ENCODE peak calls at places on chromosomes 3 and 15, in four cellular contexts. W is A549, Y is IMR-90, A is ovary. B is an unnamed sample. For H3K4me1, the result is how much of the 10 kb centered on the place peaks cover.

GRCh38 chr15:65310431-65311137 is 6.1 kb downstream of the RNU5B-1 start:
- DNase-seq in Y (peak), W (no peak), A (no peak), B (no peak)

GRCh38 chr3:72821170-72821781 is 27.0 kb downstream of the SHQ1 start:
- DNase-seq in A (no peak), W (no peak), Y (peak), B (no peak)

GRCh38 chr3:63872135-63872924 is 8.7 kb downstream of the ATXN7 start:
- DNase-seq in Y (peak), W (no peak), A (no peak), B (no peak)

GRCh38 chr3:103672346-103672745 is 1237.5 kb downstream of the ZPLD1 start:
- DNase-seq in A (no peak), W (no peak), Y (no peak), B (no peak)

GRCh38 chr15:77877869-77878577 is 199.5 kb downstream of the TBC1D2B start:
- DNase-seq in W (no peak), Y (no peak), A (no peak), B (no peak)

GRCh38 chr3:21174461-21174860 is 576.5 kb downstream of the ZNF385D start:
- DNase-seq in W (no peak), A (no peak), Y (no peak), B (no peak)

GRCh38 chr15:78341057-78341763 is 1.1 kb downstream of the CRABP1 start:
- DNase-seq in Y (no peak), W (peak), A (no peak), B (no peak)

GRCh38 chr3:120129041-120129440 is 34.8 kb upstream of the GSK3B start:
- DNase-seq in W (no peak), A (no peak), Y (no peak), B (no peak)

GRCh38 chr15:60573936-60574335 is 95.0 kb upstream of the ICE2 start:
- DNase-seq in Y (no peak), A (no peak), W (no peak), B (no peak)

GRCh38 chr15:71114066-71114680 is 1.1 kb upstream of the THSD4 start:
- DNase-seq in A (no peak), W (peak), Y (no peak), B (no peak)

GRCh38 chr3:157830865-157831264 is 275.4 kb downstream of the SHOX2 start:
- DNase-seq in A (no peak), Y (no peak), W (no peak), B (no peak)

GRCh38 chr3:42923606-42924005 is 17.7 kb downstream of the ZNF662 start:
- DNase-seq in W (no peak), A (no peak), Y (no peak), B (no peak)

GRCh38 chr3:159856496-159857098 is 132.0 kb upstream of the IL12A start:
- DNase-seq in A (no peak), W (no peak), Y (no peak), B (no peak)

GRCh38 chr3:143648218-143648617 is 200.1 kb downstream of the SLC9A9 start:
- DNase-seq in A (no peak), W (no peak), Y (no peak), B (peak)

DNA sequence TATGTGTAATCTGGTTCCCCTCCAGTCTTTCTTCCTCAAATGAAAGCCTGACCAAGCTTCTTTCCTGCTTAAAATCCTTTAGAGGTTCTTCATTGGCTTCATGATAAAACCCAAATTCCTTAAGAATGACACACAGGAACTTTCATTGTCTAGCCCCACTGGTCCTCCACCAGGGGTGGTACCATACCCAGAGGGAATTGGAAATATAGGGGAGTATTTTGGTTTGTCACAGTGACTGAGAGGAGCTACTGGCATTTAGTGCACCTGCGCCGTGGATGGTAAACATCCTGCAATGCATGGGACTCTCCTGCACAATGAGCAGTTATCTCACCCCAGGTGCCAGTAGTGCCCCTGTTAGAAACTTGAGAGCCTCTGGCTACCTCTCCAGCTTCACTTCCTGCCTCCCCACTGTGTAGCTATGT is 10.8 kb downstream of the ZWILCH start:
- DNase-seq in Y (no peak), W (no peak), A (no peak), B (no peak)
- H3K27ac ChIP-seq in Y (no peak), W (no peak), A (no peak), B (no peak)

DNA sequence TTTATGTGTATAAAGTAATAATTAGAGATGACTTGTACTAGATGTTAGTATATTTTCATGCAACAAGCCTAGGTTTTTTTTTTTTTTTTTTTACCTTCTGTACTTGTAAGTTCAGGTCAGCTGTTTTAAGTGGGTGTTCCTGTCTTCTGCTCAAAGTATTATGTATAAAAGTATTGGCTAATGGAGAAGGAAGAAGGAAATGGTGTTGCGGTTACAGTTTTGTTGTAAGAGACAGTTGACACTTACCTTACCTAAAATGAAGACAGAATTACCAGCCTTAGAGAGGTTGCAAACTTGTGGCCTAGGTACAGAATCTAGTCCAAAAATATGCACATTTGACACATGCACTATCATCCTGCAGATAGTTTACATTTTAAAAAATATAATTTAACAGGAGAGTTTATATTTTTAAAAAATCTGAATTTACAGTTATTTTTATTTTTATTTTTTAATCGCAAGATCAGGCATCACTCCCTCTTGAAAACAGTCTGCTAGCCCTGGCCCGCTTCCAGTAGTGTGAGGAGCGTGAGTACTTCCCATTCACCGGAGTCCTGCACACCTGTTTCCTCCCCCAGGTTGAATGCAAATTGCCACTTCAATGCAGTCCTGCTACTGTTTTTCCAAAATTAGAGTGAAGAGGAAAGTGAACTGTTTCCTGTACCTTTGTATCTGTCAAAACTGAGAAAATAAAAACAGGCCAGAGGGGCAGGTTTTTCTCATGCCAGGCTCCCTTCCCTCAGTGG is 224.3 kb upstream of the SOX2 start:
- DNase-seq in Y (no peak), A (no peak), W (no peak), B (no peak)
- H3K4me1 ChIP-seq in Y (under half), A (under half), W (under half), B (under half)

GRCh38 chr3:4547799-4548198 is 54.7 kb downstream of the ITPR1 start:
- DNase-seq in Y (no peak), A (no peak), W (no peak), B (no peak)
- H3K27ac ChIP-seq in Y (no peak), A (no peak), W (no peak), B (no peak)

DNA sequence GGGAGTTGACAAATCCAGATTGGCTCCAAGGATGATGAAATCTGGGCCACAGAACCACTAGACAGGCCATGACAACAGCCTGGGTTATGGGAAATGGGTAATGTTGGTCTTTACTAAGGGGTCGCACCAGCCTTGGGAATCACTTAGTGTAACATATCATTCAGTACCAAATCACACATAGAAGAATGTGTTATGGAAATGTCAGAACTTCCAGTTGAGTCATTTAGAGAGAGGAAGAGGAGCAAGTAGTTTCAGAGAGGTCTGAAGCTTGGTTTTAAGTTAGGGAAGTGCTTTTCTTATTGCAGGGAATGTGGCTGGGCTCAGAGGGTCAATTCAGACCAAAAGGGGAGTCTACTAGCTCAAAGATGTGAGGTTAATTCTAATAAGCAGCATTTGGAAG is 241.6 kb upstream of the ZPLD1 start:
- DNase-seq in A (no peak), Y (no peak), W (no peak), B (no peak)
- H3K4me1 ChIP-seq in A (under half), Y (under half), W (under half), B (under half)

GRCh38 chr15:101617390-101617965 is 34.7 kb downstream of the TM2D3 start:
- DNase-seq in W (no peak), Y (no peak), A (no peak), B (no peak)
- H3K27ac ChIP-seq in W (no peak), Y (no peak), A (no peak), B (no peak)

GRCh38 chr15:58330836-58331561 is 100.8 kb upstream of the LIPC start:
- DNase-seq in A (no peak), W (no peak), Y (no peak), B (no peak)
- H3K4me1 ChIP-seq in A (under half), W (under half), Y (under half), B (under half)

GRCh38 chr15:99176757-99177156 is 71.9 kb downstream of the SYNM start:
- DNase-seq in Y (no peak), W (no peak), A (no peak), B (no peak)

GRCh38 chr15:99180963-99181306 is 68.4 kb downstream of the TTC23 start:
- DNase-seq in Y (no peak), A (no peak), W (no peak), B (no peak)

GRCh38 chr15:99177679-99178078 is 71.7 kb downstream of the TTC23 start:
- DNase-seq in Y (no peak), W (no peak), A (no peak), B (no peak)

GRCh38 chr15:99181544-99181943 is 67.8 kb downstream of the TTC23 start:
- DNase-seq in Y (no peak), A (no peak), W (no peak), B (peak)

GRCh38 chr15:99180287-99180962 is 69.0 kb downstream of the TTC23 start:
- DNase-seq in Y (no peak), W (no peak), A (no peak), B (no peak)
- H3K27ac ChIP-seq in Y (no peak), W (no peak), A (no peak), B (no peak)

GRCh38 chr3:172054115-172054764 is 14.9 kb downstream of the FNDC3B start:
- DNase-seq in W (no peak), Y (no peak), A (no peak), B (no peak)

GRCh38 chr3:172057624-172058023 is 18.2 kb downstream of the FNDC3B start:
- DNase-seq in Y (no peak), W (no peak), A (no peak), B (no peak)

GRCh38 chr3:172057059-172057458 is 17.7 kb downstream of the FNDC3B start:
- DNase-seq in A (no peak), Y (no peak), W (no peak), B (no peak)

GRCh38 chr3:172059532-172059931 is 20.2 kb downstream of the FNDC3B start:
- DNase-seq in A (no peak), W (no peak), Y (no peak), B (no peak)

DNA sequence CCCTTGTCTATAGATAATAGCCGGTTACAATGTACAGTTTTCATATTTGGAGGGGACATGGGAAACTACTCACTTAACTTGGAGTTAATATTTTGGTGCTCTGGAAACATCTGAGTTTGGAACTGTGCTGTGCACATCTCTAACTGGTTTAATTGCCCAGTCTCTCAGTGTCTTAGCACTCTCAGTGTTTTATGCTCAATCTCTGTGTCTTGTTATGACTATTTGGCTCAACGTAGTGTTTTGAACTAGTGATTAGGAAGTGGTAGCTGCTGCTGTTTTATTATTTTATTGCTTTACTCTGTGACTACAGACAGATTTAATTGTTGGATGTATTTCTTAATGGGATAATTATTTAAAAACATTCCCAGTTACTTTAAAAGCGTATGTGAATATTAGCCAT is 17.0 kb downstream of the FNDC3B start:
- DNase-seq in W (no peak), Y (no peak), A (no peak), B (no peak)
- H3K4me1 ChIP-seq in W (half or more), Y (under half), A (under half), B (under half)

B was measured in testis.